ENCODE peak calls at places on chromosomes 7 and 10, in ten cellular contexts. F is vagina, A is fibroblast of lung, T is astrocyte of the spinal cord, J is upper lobe of right lung, Q is ovary, C is aorta, Y is cardiac muscle cell, N is mesendoderm, Z is kidney. H is an unnamed sample.

GRCh38 chr10:113264333-113265131 is 288.3 kb upstream of the HABP2 start:
- DNase-seq in F (no peak), A (no peak), T (no peak), J (no peak), Q (no peak), C (no peak), Y (no peak), N (no peak), Z (no peak), H (no peak)

GRCh38 chr7:130022115-130022514 is 29.1 kb downstream of the ZC3HC1 start:
- DNase-seq in F (no peak), A (no peak), T (no peak), J (no peak), Q (no peak), C (no peak), Y (no peak), N (no peak), Z (no peak), H (no peak)

GRCh38 chr7:37531225-37531624 is 82.6 kb upstream of the ELMO1 start:
- DNase-seq in F (no peak), A (no peak), T (no peak), J (no peak), Q (no peak), C (no peak), Y (no peak), N (no peak), Z (no peak), H (no peak)

GRCh38 chr7:21746949-21747348 is 198.8 kb downstream of the CDCA7L start:
- DNase-seq in F (no peak), A (no peak), T (no peak), J (no peak), Q (no peak), C (no peak), Y (no peak), N (no peak), Z (no peak), H (no peak)

GRCh38 chr10:6580279-6581029 is 378 bp upstream of the PRKCQ start:
- DNase-seq in F (no peak), A (peak), T (peak), J (peak), Q (peak), C (peak), Y (peak), N (peak), Z (peak), H (peak)

GRCh38 chr7:117480978-117481377 is 1.2 kb downstream of the CFTR start:
- DNase-seq in F (no peak), A (no peak), T (no peak), J (no peak), Q (no peak), C (no peak), Y (peak), N (peak), Z (no peak), H (peak)

GRCh38 chr10:132162590-132163277 is 24.0 kb upstream of the DPYSL4 start:
- DNase-seq in F (no peak), A (no peak), T (no peak), J (no peak), Q (no peak), C (no peak), Y (no peak), N (no peak), Z (no peak), H (no peak)

GRCh38 chr10:72503241-72503640 is 122.6 kb downstream of the MICU1 start:
- DNase-seq in F (no peak), A (peak), T (peak), J (no peak), Q (no peak), C (no peak), Y (no peak), N (no peak), Z (no peak), H (no peak)

GRCh38 chr7:47580811-47581331 is 1.0 kb downstream of the TNS3 start:
- DNase-seq in F (no peak), A (no peak), T (no peak), J (no peak), Q (no peak), C (no peak), Y (no peak), N (peak), Z (no peak), H (no peak)

GRCh38 chr10:11822031-11822756 is 962 bp upstream of the PROSER2 start:
- DNase-seq in F (no peak), A (no peak), T (no peak), J (no peak), Q (no peak), C (no peak), Y (no peak), N (peak), Z (no peak), H (no peak)

GRCh38 chr7:461453-462172 is 58.0 kb downstream of the PDGFA start:
- DNase-seq in F (no peak), A (peak), T (no peak), J (peak), Q (no peak), C (peak), Y (no peak), N (peak), Z (peak), H (no peak)

GRCh38 chr10:4431114-4431862 is 394.7 kb upstream of the AKR1E2 start:
- DNase-seq in F (no peak), A (peak), T (peak), J (no peak), Q (no peak), C (no peak), Y (no peak), N (peak), Z (no peak), H (no peak)

GRCh38 chr10:29834990-29835569 is 200.3 kb upstream of the SVIL start:
- DNase-seq in F (no peak), A (peak), T (peak), J (no peak), Q (no peak), C (no peak), Y (no peak), N (no peak), Z (no peak), H (no peak)

GRCh38 chr10:116316533-116316932 is 7.7 kb upstream of the CCDC172 start:
- DNase-seq in F (no peak), A (peak), T (peak), J (no peak), Q (no peak), C (no peak), Y (no peak), N (no peak), Z (no peak), H (no peak)

GRCh38 chr7:29369909-29370488 is 175.4 kb downstream of the CHN2 start:
- DNase-seq in F (no peak), A (peak), T (no peak), J (no peak), Q (no peak), C (no peak), Y (no peak), N (no peak), Z (no peak), H (no peak)

GRCh38 chr7:114070246-114070645 is 151.4 kb upstream of the PPP1R3A start:
- DNase-seq in F (no peak), A (peak), T (no peak), J (no peak), Q (no peak), C (no peak), Y (no peak), N (no peak), Z (no peak), H (no peak)

GRCh38 chr10:124027306-124028050 is 65.9 kb downstream of the CHST15 start:
- DNase-seq in F (no peak), A (no peak), T (no peak), J (no peak), Q (no peak), C (no peak), Y (no peak), N (no peak), Z (peak), H (no peak)

GRCh38 chr10:10259013-10259412 is 758.7 kb upstream of the CELF2 start:
- DNase-seq in F (no peak), A (no peak), T (no peak), J (no peak), Q (no peak), C (no peak), Y (no peak), N (peak), Z (no peak), H (no peak)

GRCh38 chr7:1289681-1290261 is 57.1 kb downstream of the UNCX start:
- DNase-seq in F (no peak), A (no peak), T (no peak), J (no peak), Q (no peak), C (peak), Y (peak), N (no peak), Z (peak), H (no peak)

GRCh38 chr7:11343818-11344413 is 370.2 kb downstream of the PHF14 start:
- DNase-seq in F (no peak), A (peak), T (peak), J (no peak), Q (no peak), C (no peak), Y (peak), N (peak), Z (no peak), H (peak)

GRCh38 chr7:2518737-2519118 is 846 bp upstream of the LFNG start:
- DNase-seq in F (no peak), A (no peak), T (no peak), J (no peak), Q (no peak), C (no peak), Y (no peak), N (no peak), Z (no peak), H (no peak)

GRCh38 chr7:17941171-17941490 is 837 bp upstream of the SNX13 start:
- DNase-seq in F (no peak), A (peak), T (peak), J (no peak), Q (no peak), C (no peak), Y (no peak), N (peak), Z (no peak), H (peak)

GRCh38 chr7:12436896-12437535 is 33.4 kb upstream of the VWDE start:
- DNase-seq in F (no peak), A (peak), T (peak), J (no peak), Q (no peak), C (no peak), Y (peak), N (peak), Z (no peak), H (no peak)

GRCh38 chr7:151139791-151140190 is 27.7 kb downstream of the GBX1 start:
- DNase-seq in F (no peak), A (no peak), T (no peak), J (peak), Q (no peak), C (no peak), Y (no peak), N (no peak), Z (no peak), H (no peak)

GRCh38 chr7:43208189-43208588 is 95.7 kb downstream of the HECW1 start:
- DNase-seq in F (no peak), A (no peak), T (no peak), J (no peak), Q (no peak), C (no peak), Y (no peak), N (no peak), Z (no peak), H (peak)

GRCh38 chr7:221996-222715 is 29.8 kb downstream of the FAM20C start:
- DNase-seq in F (no peak), A (no peak), T (no peak), J (no peak), Q (no peak), C (no peak), Y (no peak), N (no peak), Z (no peak), H (no peak)

GRCh38 chr7:76303829-76304505 is 1.5 kb downstream of the HSPB1 start:
- DNase-seq in F (no peak), A (peak), T (peak), J (no peak), Q (no peak), C (peak), Y (no peak), N (no peak), Z (no peak), H (no peak)

GRCh38 chr10:110378533-110379108 is 73.9 kb upstream of the SMNDC1 start:
- DNase-seq in F (no peak), A (no peak), T (no peak), J (no peak), Q (no peak), C (no peak), Y (no peak), N (no peak), Z (no peak), H (no peak)

GRCh38 chr7:29207469-29207868 is 12.9 kb downstream of the CHN2 start:
- DNase-seq in F (no peak), A (peak), T (peak), J (no peak), Q (no peak), C (no peak), Y (no peak), N (no peak), Z (no peak), H (peak)

GRCh38 chr7:8109196-8110022 is 140.8 kb downstream of the GLCCI1 start:
- DNase-seq in F (no peak), A (peak), T (peak), J (no peak), Q (no peak), C (no peak), Y (no peak), N (no peak), Z (no peak), H (no peak)

GRCh38 chr10:71635251-71635866 is 84.2 kb downstream of the C10orf105 start:
- DNase-seq in F (no peak), A (no peak), T (no peak), J (no peak), Q (no peak), C (no peak), Y (no peak), N (peak), Z (no peak), H (peak)

GRCh38 chr7:40474790-40475680 is 340.2 kb downstream of the SUGCT start:
- DNase-seq in F (no peak), A (no peak), T (no peak), J (no peak), Q (no peak), C (no peak), Y (no peak), N (no peak), Z (no peak), H (no peak)

GRCh38 chr10:18545626-18546025 is 105.8 kb downstream of the NSUN6 start:
- DNase-seq in F (no peak), A (peak), T (peak), J (no peak), Q (no peak), C (no peak), Y (no peak), N (no peak), Z (no peak), H (no peak)

DNA sequence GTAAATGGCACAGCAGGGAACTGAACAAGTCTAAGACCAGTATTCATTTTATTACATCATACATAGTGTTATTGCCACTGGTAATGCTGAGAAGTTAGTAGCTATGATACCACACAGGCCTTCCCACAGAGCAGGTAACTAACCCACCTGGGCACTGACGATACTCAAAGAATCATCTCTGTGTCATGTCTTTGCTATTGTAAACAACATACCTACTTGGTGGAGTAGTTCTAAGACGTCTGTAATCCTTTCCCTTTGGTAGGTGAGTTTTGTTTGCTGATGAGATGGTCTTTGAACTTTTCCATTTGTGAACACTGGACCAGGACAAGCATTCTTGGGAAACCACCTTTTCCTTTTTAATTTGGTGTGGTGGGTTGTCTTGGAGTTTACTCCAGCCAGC is 40.9 kb downstream of the PDSS1 start:
- DNase-seq in F (no peak), A (no peak), T (no peak), J (no peak), Q (no peak), C (no peak), Y (no peak), N (no peak), Z (no peak), H (no peak)
- H3K4me3 ChIP-seq in F (no peak), A (no peak), T (no peak), J (no peak), Q (no peak), C (no peak), Y (no peak), N (no peak), Z (no peak), H (no peak)

DNA sequence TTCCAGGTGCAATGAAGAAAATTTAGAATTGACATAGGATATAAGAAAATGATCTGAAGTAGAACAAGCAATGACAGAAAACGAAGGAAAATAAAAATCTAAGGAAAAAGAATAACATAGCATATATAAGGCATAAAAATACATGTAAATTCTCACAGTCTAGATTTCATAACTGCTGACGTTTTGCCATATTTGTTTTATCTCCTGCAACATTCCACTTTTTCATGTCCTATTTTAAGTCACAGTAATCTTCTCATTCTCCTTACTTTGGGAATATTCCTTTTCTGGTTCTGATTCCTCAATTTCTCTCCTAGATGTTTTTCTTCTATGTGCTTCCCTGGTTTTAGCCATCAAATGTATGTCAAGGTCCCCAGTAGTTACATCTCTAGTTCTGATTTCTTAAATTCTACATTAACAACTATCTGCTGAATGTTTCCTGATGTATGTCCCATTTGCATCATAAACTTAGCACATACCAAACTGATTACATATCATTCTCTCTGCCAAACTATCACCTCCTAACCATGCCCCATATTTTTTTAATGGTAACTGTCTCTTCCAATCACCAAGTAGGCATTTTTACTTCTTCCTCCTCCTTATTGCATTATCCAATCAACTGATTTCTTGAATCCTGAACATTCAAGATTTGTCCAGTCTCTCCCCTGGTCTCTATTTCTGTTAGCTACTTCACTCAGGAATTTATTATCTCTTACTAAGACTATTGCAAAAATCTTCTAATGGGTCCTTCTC is 171.4 kb downstream of the DNAJC1 start:
- DNase-seq in F (no peak), A (peak), T (peak), J (no peak), Q (no peak), C (no peak), Y (no peak), N (no peak), Z (no peak), H (no peak)
- H3K4me3 ChIP-seq in F (no peak), A (no peak), T (no peak), J (no peak), Q (no peak), C (no peak), Y (no peak), N (no peak), Z (no peak), H (no peak)

DNA sequence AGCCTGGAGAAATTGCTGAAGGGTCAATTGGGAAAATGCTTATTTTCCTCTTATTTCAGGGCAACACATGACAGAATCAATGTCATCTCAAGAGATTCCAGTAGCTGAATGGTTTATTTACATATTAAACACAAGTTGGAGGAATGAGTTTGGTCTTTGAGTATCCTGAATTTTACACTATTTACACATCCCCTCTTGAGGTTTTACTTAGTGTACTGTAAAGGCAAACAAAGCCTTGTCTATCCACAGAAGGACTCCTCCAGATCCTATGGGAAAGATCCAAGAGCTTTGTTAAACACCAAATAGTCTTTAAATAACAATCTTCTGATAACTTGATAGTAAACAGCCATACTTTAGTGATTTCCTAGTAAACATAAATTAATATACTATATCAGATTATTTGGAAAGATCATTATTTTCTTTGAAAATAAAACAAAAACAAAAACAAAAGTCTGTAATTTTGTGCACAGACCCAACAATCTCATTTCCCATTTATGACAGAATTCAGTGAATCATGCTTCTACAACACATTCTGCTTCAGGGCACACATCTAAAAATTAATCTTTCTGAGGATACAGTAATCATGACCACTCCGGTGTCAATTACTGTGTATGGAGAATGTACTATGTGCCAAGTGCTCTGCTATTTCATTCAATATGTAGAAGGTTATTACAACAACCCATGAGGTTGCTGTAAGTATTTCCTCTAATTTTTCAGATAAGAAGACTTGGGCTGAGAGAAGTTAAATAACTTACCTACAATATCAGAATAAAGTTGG is 575.0 kb upstream of the LRRTM3 start:
- DNase-seq in F (no peak), A (no peak), T (no peak), J (no peak), Q (no peak), C (no peak), Y (no peak), N (no peak), Z (no peak), H (no peak)
- H3K4me3 ChIP-seq in F (no peak), A (no peak), T (no peak), J (no peak), Q (no peak), C (no peak), Y (no peak), N (no peak), Z (no peak), H (no peak)

GRCh38 chr7:96282835-96283234 is 39.1 kb downstream of the SLC25A13 start:
- DNase-seq in F (no peak), A (no peak), T (no peak), J (no peak), Q (no peak), C (no peak), Y (no peak), N (no peak), Z (no peak), H (no peak)
- H3K4me3 ChIP-seq in F (no peak), A (no peak), T (no peak), J (no peak), Q (no peak), C (no peak), Y (no peak), N (no peak), Z (no peak), H (no peak)

GRCh38 chr10:60717852-60718251 is 60.4 kb upstream of the CDK1 start:
- DNase-seq in F (no peak), A (no peak), T (no peak), J (no peak), Q (no peak), C (no peak), Y (no peak), N (peak), Z (no peak), H (no peak)

GRCh38 chr10:60719721-60720120 is 58.6 kb upstream of the CDK1 start:
- DNase-seq in F (no peak), A (no peak), T (no peak), J (no peak), Q (no peak), C (no peak), Y (no peak), N (no peak), Z (no peak), H (no peak)

GRCh38 chr10:60722623-60723022 is 55.7 kb upstream of the CDK1 start:
- DNase-seq in F (no peak), A (no peak), T (no peak), J (no peak), Q (no peak), C (no peak), Y (no peak), N (no peak), Z (no peak), H (no peak)

GRCh38 chr10:60714242-60714641 is 64.0 kb upstream of the CDK1 start:
- DNase-seq in F (no peak), A (peak), T (peak), J (no peak), Q (no peak), C (no peak), Y (no peak), N (no peak), Z (no peak), H (peak)

GRCh38 chr10:60718891-60719290 is 59.4 kb upstream of the CDK1 start:
- DNase-seq in F (no peak), A (peak), T (peak), J (no peak), Q (no peak), C (no peak), Y (no peak), N (no peak), Z (no peak), H (no peak)
- H3K4me3 ChIP-seq in F (no peak), A (no peak), T (no peak), J (no peak), Q (no peak), C (no peak), Y (no peak), N (no peak), Z (no peak), H (no peak)

DNA sequence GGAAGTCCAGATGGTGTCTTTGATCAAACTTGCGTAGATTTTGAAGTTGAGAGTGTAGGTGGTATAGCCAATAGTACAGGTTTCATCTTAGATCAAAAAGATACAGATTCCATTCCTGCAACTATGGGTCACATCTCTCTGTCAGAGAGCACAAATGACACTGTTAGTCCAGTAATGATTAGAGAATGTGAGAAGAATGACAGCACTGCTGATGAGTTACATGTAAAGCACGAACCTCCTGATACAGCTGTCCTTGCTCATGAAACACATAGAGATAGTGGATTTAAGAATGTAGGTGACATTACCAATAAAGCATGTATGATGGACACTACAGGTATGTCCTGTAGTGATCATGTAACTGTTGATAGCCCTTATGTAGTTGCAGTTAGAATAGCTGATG is 59.1 kb downstream of the LOXL4 start:
- DNase-seq in F (no peak), A (no peak), T (no peak), J (no peak), Q (no peak), C (no peak), Y (no peak), N (no peak), Z (no peak), H (no peak)
- H3K4me3 ChIP-seq in F (no peak), A (no peak), T (no peak), J (no peak), Q (no peak), C (no peak), Y (no peak), N (no peak), Z (no peak), H (no peak)